ENCODE peak calls at places on chromosomes 1 and 21, in nine cellular contexts. J is A549, Z is esophagus muscularis mucosa, C is epithelial cell of esophagus, K is HFF-Myc, R is kidney, G is BJ, Y is vagina, B is fibroblast of villous mesenchyme. T is an unnamed sample.

GRCh38 chr1:200749090-200749489 is 10.4 kb downstream of the CAMSAP2 start:
- DNase-seq in C (no peak), Y (no peak), Z (no peak), K (no peak), G (no peak), J (no peak), R (no peak), B (no peak), T (no peak)

GRCh38 chr1:107378602-107379265 is 237.9 kb downstream of the NTNG1 start:
- DNase-seq in R (no peak), G (no peak), Y (no peak), B (no peak), Z (no peak), K (no peak), C (no peak), J (no peak), T (no peak)

GRCh38 chr1:172993640-172994039 is 57.1 kb downstream of the TNFSF18 start:
- DNase-seq in Z (no peak), B (peak), C (no peak), Y (no peak), G (peak), R (no peak), J (no peak), K (no peak), T (no peak)

GRCh38 chr1:45512641-45513054 is 9.0 kb downstream of the PRDX1 start:
- DNase-seq in Y (no peak), J (no peak), C (peak), Z (no peak), R (no peak), K (peak), B (peak), G (no peak), T (peak)

GRCh38 chr1:155016231-155016831 is 13.7 kb downstream of the ZBTB7B start:
- DNase-seq in Z (no peak), R (peak), K (no peak), G (no peak), Y (no peak), J (no peak), B (no peak), C (no peak), T (no peak)

GRCh38 chr1:235500971-235501540 is 3.2 kb downstream of the B3GALNT2 start:
- DNase-seq in B (peak), Z (no peak), R (no peak), C (peak), Y (no peak), K (no peak), J (no peak), G (no peak), T (peak)

GRCh38 chr1:119773711-119774241 is 5.1 kb upstream of the HMGCS2 start:
- DNase-seq in J (no peak), C (peak), B (peak), Y (no peak), R (no peak), Z (peak), G (peak), K (no peak), T (no peak)

GRCh38 chr1:26626994-26627393 is 68.8 kb upstream of the ARID1A start:
- DNase-seq in Z (no peak), Y (no peak), J (no peak), B (no peak), C (no peak), K (no peak), G (no peak), R (no peak), T (peak)

GRCh38 chr1:4221107-4221506 is 321.0 kb upstream of the C1orf174 start:
- DNase-seq in J (no peak), Y (no peak), C (no peak), Z (no peak), K (no peak), R (no peak), G (no peak), B (no peak), T (no peak)

GRCh38 chr1:205600085-205600484 is 31.7 kb downstream of the ELK4 start:
- DNase-seq in C (peak), J (no peak), Y (no peak), R (no peak), B (peak), Z (peak), K (no peak), G (no peak), T (peak)

GRCh38 chr1:20499718-20500117 is 8.2 kb downstream of the MUL1 start:
- DNase-seq in B (no peak), R (no peak), G (no peak), C (no peak), J (no peak), K (no peak), Y (no peak), Z (no peak), T (no peak)

GRCh38 chr1:155173478-155174333 is at the start of gene TRIM46:
- DNase-seq in B (peak), G (no peak), C (peak), Y (peak), J (peak), R (peak), Z (peak), K (no peak), T (peak)

GRCh38 chr1:166951050-166951449 is 24.3 kb downstream of the ILDR2 start:
- DNase-seq in K (no peak), Z (peak), Y (no peak), B (no peak), R (no peak), C (no peak), G (no peak), J (no peak), T (no peak)

GRCh38 chr1:173002891-173003582 is 47.7 kb downstream of the TNFSF18 start:
- DNase-seq in Y (no peak), C (peak), J (no peak), R (no peak), G (peak), B (peak), Z (no peak), K (no peak), T (peak)

GRCh38 chr1:181126289-181126688 is 37.8 kb downstream of the IER5 start:
- DNase-seq in Y (no peak), Z (no peak), K (no peak), G (no peak), B (no peak), C (no peak), J (no peak), R (no peak), T (no peak)

GRCh38 chr1:54973205-54973921 is 7.1 kb upstream of the TMEM61 start:
- DNase-seq in G (no peak), R (peak), C (peak), Y (peak), J (peak), B (peak), Z (no peak), K (no peak), T (peak)

DNA sequence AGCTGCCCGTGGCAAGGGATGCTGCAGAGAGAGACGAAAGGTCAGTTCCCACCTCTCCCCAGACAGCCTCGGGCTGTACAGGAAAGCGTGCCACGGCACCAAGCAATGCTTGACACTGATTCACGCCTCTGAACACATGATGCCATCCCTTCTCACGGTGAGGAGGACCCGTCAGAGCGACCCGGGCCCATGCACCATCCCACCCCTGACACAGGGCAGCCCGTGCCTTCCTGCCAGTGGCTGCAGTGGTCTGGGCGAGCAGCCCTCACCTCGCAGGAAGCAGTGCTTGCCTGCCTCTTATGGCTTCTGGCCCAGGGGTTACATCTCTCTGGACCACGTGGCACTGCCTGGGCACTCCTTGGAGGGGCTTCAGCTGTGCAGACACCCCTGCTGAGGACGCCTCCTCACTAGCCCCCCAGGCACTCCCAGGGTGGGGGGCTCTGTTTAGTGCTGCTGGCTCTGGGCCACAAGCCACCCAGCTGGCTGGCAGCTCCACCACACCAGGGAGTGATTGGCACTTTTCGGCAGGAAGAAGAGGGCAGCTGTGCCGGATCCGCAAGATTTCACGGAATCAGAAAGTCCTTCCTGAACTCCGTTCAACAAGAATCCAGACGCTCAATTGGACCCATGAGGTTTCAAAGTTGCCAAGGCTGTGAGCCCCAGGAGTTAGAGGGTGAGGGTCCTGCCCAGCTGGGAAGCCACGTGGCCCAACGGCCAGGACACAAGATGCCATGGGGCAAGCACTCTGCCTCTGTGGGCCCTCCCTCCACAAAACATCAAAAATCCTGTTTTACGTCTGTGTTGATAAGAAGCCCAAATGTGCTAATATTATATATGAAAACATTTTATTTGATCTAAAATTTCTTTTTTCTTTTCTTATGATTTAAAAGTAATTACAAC is 34.8 kb upstream of the SLC19A1 start:
- DNase-seq in J (no peak), K (no peak), Y (no peak), B (no peak), C (no peak), G (no peak), R (peak), Z (no peak), T (no peak)
- TF ChIP-seq CTCF in J (no peak), K (no peak), Y (no peak), B (no peak), C (no peak), G (no peak), R (no peak), Z (no peak), T (no peak)

DNA sequence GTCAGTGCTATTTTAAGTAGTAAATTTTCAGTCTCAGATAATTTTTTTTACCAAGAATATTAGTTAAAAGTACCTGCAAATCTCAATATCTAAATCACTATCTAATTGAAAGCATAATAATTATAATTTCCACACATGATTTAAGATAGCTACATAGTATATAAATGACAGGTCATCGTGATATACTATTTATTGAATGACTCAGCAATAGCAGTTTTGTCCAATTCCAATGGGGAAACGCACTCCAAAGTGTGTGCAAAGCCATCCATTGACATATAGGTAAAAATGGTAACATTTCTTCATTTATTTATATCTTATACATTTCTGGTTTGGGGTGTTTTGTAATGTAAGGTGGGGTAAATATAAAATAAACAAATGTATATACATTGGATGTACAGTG is 19.5 kb downstream of the ADGRL4 start:
- DNase-seq in Z (no peak), G (no peak), Y (no peak), J (no peak), B (no peak), R (no peak), K (no peak), C (no peak), T (no peak)
- H3K4me3 ChIP-seq in Z (no peak), G (no peak), Y (no peak), J (no peak), B (no peak), R (no peak), K (no peak), C (no peak), T (no peak)

GRCh38 chr21:41142051-41142795 is 25.7 kb upstream of the BACE2 start:
- DNase-seq in Z (no peak), C (peak), R (no peak), J (peak), Y (no peak), G (peak), B (no peak), K (peak), T (peak)
- TF ChIP-seq CTCF in Z (no peak), C (peak), R (no peak), J (no peak), Y (no peak), G (peak), B (no peak), K (no peak), T (peak)

GRCh38 chr1:57101171-57101570 is 135.4 kb upstream of the C8B start:
- DNase-seq in Z (no peak), K (no peak), J (no peak), R (no peak), C (peak), Y (no peak), G (no peak), B (no peak), T (no peak)

DNA sequence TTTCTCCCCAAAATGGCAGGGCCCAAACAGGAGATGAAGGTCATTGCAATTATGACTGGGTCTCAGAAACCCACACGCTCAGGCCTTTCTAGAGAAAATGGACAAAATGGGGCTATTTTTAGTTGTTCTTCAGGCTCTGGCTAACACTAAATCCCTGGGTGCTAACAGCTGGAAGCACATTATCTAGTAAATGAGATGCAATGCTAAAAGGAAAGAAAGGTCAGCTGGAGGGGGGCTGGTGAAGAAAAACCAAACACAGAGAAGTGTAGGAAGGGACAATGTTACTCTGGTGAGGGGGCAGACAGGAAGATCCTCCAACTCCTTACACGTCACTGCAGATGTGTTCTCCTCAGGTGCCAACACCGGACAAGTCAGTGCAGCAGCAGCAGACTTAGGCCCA is 137.1 kb upstream of the C8B start:
- DNase-seq in Y (no peak), C (no peak), G (no peak), Z (no peak), J (no peak), B (no peak), K (no peak), R (no peak), T (no peak)
- H3K4me3 ChIP-seq in Y (no peak), C (no peak), G (no peak), Z (no peak), J (no peak), B (no peak), K (no peak), R (no peak), T (no peak)

DNA sequence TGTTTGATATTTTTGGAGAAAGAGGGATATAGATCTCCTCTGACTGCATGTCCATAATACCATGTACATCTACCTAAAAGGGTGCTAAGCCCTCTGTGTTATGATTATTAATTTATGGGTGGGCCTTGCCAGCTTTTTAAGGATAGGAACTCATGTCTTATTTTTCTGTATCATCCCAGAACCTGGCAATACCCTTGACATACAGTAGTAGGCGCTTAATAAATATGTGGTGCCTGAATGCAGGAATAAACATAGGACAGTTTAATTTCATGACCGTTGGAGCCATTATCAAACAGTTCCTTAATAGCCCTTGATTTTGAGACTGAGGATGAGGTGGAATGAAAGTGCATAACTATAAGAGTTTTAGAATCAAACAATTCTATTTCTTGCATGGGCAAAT is 12.5 kb upstream of the ATP6V1G3 start:
- DNase-seq in J (no peak), Z (no peak), B (no peak), K (no peak), G (no peak), C (no peak), R (no peak), Y (no peak), T (no peak)
- TF ChIP-seq CTCF in J (no peak), Z (no peak), B (peak), K (no peak), G (no peak), C (no peak), R (no peak), Y (no peak), T (no peak)